ENCODE peak calls at places on chromosomes 1 and 21, in six cellular contexts. X is HepG2, K is HCT116, J is H1, W is GM12878, H is K562. T is an unnamed sample.
A peak's percentile ranks its signal among the peaks of the same experiment; 100 is the strongest.

GRCh38 chr1:102045752-102046151 is 49.0 kb upstream of the OLFM3 start:
- DNase-seq in W (no peak), X (no peak), H (no peak), J (no peak), K (no peak), T (no peak)

GRCh38 chr1:32380061-32380460 is 14.2 kb downstream of the BSDC1 start:
- DNase-seq in H (no peak), J (no peak), K (no peak), W (no peak), X (no peak), T (no peak)

GRCh38 chr1:223712856-223713494 is 636 bp downstream of the CAPN2 start:
- DNase-seq in W (no peak), K (no peak), H (peak; percentile 86), J (no peak), X (no peak), T (no peak)

GRCh38 chr1:52142220-52143153 is 598 bp downstream of the ZFYVE9 start:
- DNase-seq in X (peak; percentile 39), K (no peak), W (no peak), J (peak; percentile 19), H (peak; percentile 73), T (peak; percentile 40)

GRCh38 chr1:31944205-31945089 is 6.3 kb upstream of the PTP4A2 start:
- DNase-seq in H (peak; percentile 94), J (peak; percentile 82), W (peak; percentile 75), K (peak; percentile 66), X (peak; percentile 46), T (peak; percentile 96)

GRCh38 chr1:58477390-58477789 is 69.1 kb downstream of the OMA1 start:
- DNase-seq in X (no peak), H (no peak), J (no peak), W (no peak), K (no peak), T (no peak)

GRCh38 chr1:30668026-30668425 is 55.4 kb downstream of the MATN1 start:
- DNase-seq in J (no peak), X (no peak), W (no peak), H (no peak), K (no peak), T (no peak)

GRCh38 chr1:241612533-241613505 is 27.4 kb downstream of the CHML start:
- DNase-seq in W (no peak), K (no peak), J (no peak), H (no peak), X (no peak), T (no peak)

GRCh38 chr1:64246294-64246917 is 43.0 kb downstream of the UBE2U start:
- DNase-seq in K (no peak), J (no peak), X (peak; percentile 25), W (no peak), H (peak; percentile 19), T (no peak)

GRCh38 chr1:6041432-6042062 is 4.1 kb upstream of the KCNAB2 start:
- DNase-seq in J (no peak), X (no peak), H (peak; percentile 83), W (no peak), K (no peak), T (no peak)

GRCh38 chr1:2276803-2277580 is 48.9 kb downstream of the SKI start:
- DNase-seq in X (no peak), H (no peak), K (no peak), W (no peak), J (no peak), T (no peak)

GRCh38 chr21:33032434-33033047 is 6.8 kb downstream of the OLIG2 start:
- DNase-seq in J (no peak), H (no peak), W (no peak), X (no peak), K (no peak), T (no peak)

GRCh38 chr1:36306210-36306901 is at the start of gene SH3D21:
- DNase-seq in X (peak; percentile 67), W (no peak), H (peak; percentile 38), J (peak; percentile 65), K (no peak), T (peak; percentile 44)

GRCh38 chr1:180482425-180483275 is 19.7 kb downstream of the ACBD6 start:
- DNase-seq in W (no peak), J (no peak), K (no peak), H (peak; percentile 54), X (peak; percentile 51), T (peak; percentile 51)

GRCh38 chr1:41045740-41046139 is 24.2 kb upstream of the SLFNL1 start:
- DNase-seq in K (no peak), H (no peak), X (no peak), J (no peak), W (no peak), T (no peak)

GRCh38 chr21:35476616-35477395 is 427.7 kb upstream of the RUNX1 start:
- DNase-seq in H (no peak), X (no peak), J (no peak), W (no peak), K (no peak), T (no peak)

GRCh38 chr1:89269277-89269676 is 3.4 kb downstream of the GBP5 start:
- DNase-seq in H (no peak), J (no peak), K (no peak), X (no peak), W (no peak), T (no peak)

GRCh38 chr1:51569284-51570062 is 47.4 kb upstream of the OSBPL9 start:
- DNase-seq in J (peak; percentile 44), H (peak; percentile 44), W (peak; percentile 84), K (peak; percentile 82), X (peak; percentile 16), T (peak; percentile 76)

GRCh38 chr1:35536551-35537162 is 20.5 kb downstream of the KIAA0319L start:
- DNase-seq in J (no peak), K (no peak), H (no peak), W (no peak), X (no peak), T (no peak)

GRCh38 chr1:15272009-15272781 is 25.2 kb downstream of the FHAD1 start:
- DNase-seq in X (peak; percentile 82), K (peak; percentile 66), J (peak; percentile 23), W (no peak), H (peak; percentile 77), T (peak; percentile 52)

GRCh38 chr1:203185061-203185461 is 1.4 kb downstream of the CHI3L1 start:
- DNase-seq in H (no peak), J (no peak), X (no peak), W (no peak), K (no peak), T (no peak)

GRCh38 chr1:31802190-31803150 is 13.4 kb downstream of the SPOCD1 start:
- DNase-seq in K (no peak), W (no peak), H (no peak), J (no peak), X (no peak), T (no peak)

GRCh38 chr1:53685272-53686051 is 53.5 kb downstream of the GLIS1 start:
- DNase-seq in W (no peak), X (peak; percentile 32), K (no peak), J (no peak), H (no peak), T (no peak)

GRCh38 chr1:64623750-64624445 is 121.0 kb upstream of the RAVER2 start:
- DNase-seq in J (no peak), K (no peak), W (no peak), X (no peak), H (no peak), T (no peak)

GRCh38 chr1:157274698-157275534 is 136.7 kb upstream of the ETV3 start:
- DNase-seq in W (no peak), X (no peak), K (no peak), J (no peak), H (peak; percentile 27), T (peak; percentile 6)

GRCh38 chr1:35443768-35444518 is 113.3 kb downstream of the KIAA0319L start:
- DNase-seq in H (no peak), X (peak; percentile 61), W (no peak), J (no peak), K (no peak), T (peak; percentile 32)

GRCh38 chr1:172390620-172391491 is 29.6 kb upstream of the C1orf105 start:
- DNase-seq in H (no peak), X (no peak), W (peak; percentile 96), K (no peak), J (no peak), T (no peak)

GRCh38 chr1:111603979-111604378 is 15.6 kb upstream of the RAP1A start:
- DNase-seq in W (no peak), J (no peak), X (no peak), H (no peak), K (no peak), T (no peak)

GRCh38 chr1:62912028-62912638 is 128.2 kb downstream of the ATG4C start:
- DNase-seq in K (no peak), J (no peak), H (peak; percentile 38), W (no peak), X (peak; percentile 9), T (no peak)

GRCh38 chr1:72282271-72282656 is at the start of gene NEGR1:
- DNase-seq in K (no peak), J (no peak), H (no peak), W (no peak), X (no peak), T (peak; percentile 28)

GRCh38 chr1:200429221-200429751 is 19.4 kb upstream of the ZNF281 start:
- DNase-seq in H (no peak), X (peak; percentile 60), J (no peak), W (no peak), K (no peak), T (no peak)

GRCh38 chr1:223363057-223363855 is 720 bp downstream of the SUSD4 start:
- DNase-seq in H (peak; percentile 36), K (no peak), W (no peak), X (no peak), J (no peak), T (no peak)

GRCh38 chr1:94063379-94063778 is 57.6 kb downstream of the ABCA4 start:
- DNase-seq in W (no peak), J (no peak), K (peak; percentile 51), H (no peak), X (peak; percentile 76), T (no peak)

GRCh38 chr1:166354411-166354810 is 187.6 kb upstream of the FAM78B start:
- DNase-seq in J (no peak), X (peak; percentile 15), K (no peak), W (no peak), H (no peak), T (peak; percentile 28)
- TF ChIP-seq ZNF274 in J (no peak), X (no peak), K (no peak), W (no peak), H (no peak), T (no peak)

DNA sequence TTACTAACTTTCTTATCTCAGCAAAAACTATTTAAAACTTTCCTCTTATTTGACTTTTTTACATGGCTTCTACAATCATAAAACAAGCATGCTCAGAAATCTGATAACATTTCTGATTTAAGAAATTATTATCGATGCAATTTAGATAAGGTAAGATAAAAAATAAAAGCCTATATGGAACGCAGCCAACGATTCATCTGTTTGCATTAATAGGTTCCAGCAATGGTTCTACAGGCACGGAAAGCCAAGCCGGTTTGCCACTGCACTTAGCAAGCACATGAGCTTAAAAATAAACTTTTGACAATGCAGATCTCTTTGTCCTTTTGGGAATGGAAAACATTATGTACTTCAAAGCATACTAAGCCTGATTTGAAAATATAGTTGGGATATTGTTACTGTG is 77.5 kb upstream of the KCNK2 start:
- DNase-seq in J (no peak), K (no peak), H (no peak), X (no peak), W (no peak), T (no peak)
- TF ChIP-seq ZNF274 in J (no peak), K (no peak), H (no peak), X (no peak), W (no peak), T (no peak)

GRCh38 chr1:8373547-8374270 is 55.8 kb downstream of the SLC45A1 start:
- DNase-seq in K (peak; percentile 4), H (no peak), X (no peak), W (no peak), J (no peak), T (no peak)
- TF ChIP-seq ZNF274 in K (no peak), H (no peak), X (no peak), W (no peak), J (no peak), T (no peak)

GRCh38 chr1:232267092-232267836 is 362.7 kb downstream of the SIPA1L2 start:
- DNase-seq in W (no peak), J (no peak), K (no peak), H (no peak), X (no peak), T (no peak)
- TF ChIP-seq ZNF274 in W (no peak), J (no peak), K (no peak), H (no peak), X (no peak), T (no peak)